ENCODE peak calls at places on chromosomes 4 and X, in four cellular contexts. K is neural crest cell, X is HEK293T, E is dorsolateral prefrontal cortex. L is an unnamed sample.
A peak's percentile ranks its signal among the peaks of the same experiment; 100 is the strongest.

GRCh38 chr4:138310991-138311390 is 68.8 kb upstream of the SLC7A11 start:
- DNase-seq in K (no peak), X (no peak), E (no peak), L (no peak)

GRCh38 chr4:45453258-45453841 is 670.5 kb downstream of the GABRG1 start:
- DNase-seq in K (no peak), X (peak; percentile 9), E (no peak), L (no peak)

GRCh38 chr4:7546809-7547367 is 112.2 kb upstream of the PSAPL1 start:
- DNase-seq in K (no peak), X (no peak), E (no peak), L (no peak)

GRCh38 chr4:106494066-106494465 is 125.5 kb upstream of the GIMD1 start:
- DNase-seq in K (no peak), X (no peak), E (no peak), L (no peak)

GRCh38 chr4:163816494-163816893 is 322.0 kb downstream of the TMA16 start:
- DNase-seq in K (no peak), X (no peak), E (no peak), L (no peak)

GRCh38 chr4:77819409-77819835 is 254 bp upstream of the CNOT6L start:
- DNase-seq in K (no peak), X (no peak), E (peak; percentile 9), L (no peak)

GRCh38 chr4:152605641-152606304 is 69.9 kb upstream of the FBXW7 start:
- DNase-seq in K (no peak), X (no peak), E (peak; percentile 12), L (no peak)

GRCh38 chr4:148164529-148164928 is 277.7 kb downstream of the NR3C2 start:
- DNase-seq in K (no peak), X (no peak), E (no peak), L (no peak)

GRCh38 chr4:38673109-38673978 is 9.3 kb downstream of the KLF3 start:
- DNase-seq in K (no peak), X (no peak), E (peak; percentile 16), L (peak; percentile 94)

GRCh38 chr4:81912420-81912819 is 440.7 kb upstream of the RASGEF1B start:
- DNase-seq in K (no peak), X (no peak), E (no peak), L (no peak)

GRCh38 chr4:125689839-125690238 is 375.1 kb downstream of the FAT4 start:
- DNase-seq in K (no peak), X (no peak), E (no peak), L (no peak)

GRCh38 chrX:42746606-42747005 is 31.4 kb downstream of the PPP1R2C start:
- DNase-seq in K (no peak), X (no peak), E (no peak), L (no peak)

GRCh38 chr4:4677825-4678522 is 136.1 kb upstream of the STX18 start:
- DNase-seq in K (peak; percentile 46), X (peak; percentile 48), E (no peak), L (no peak)

GRCh38 chrX:132532955-132533354 is 44.1 kb upstream of the MBNL3 start:
- DNase-seq in K (no peak), X (no peak), E (no peak), L (no peak)

GRCh38 chr4:145656156-145656555 is 23.8 kb upstream of the C4orf51 start:
- DNase-seq in K (no peak), X (no peak), E (no peak), L (no peak)

GRCh38 chr4:87530868-87531267 is 1.7 kb upstream of the SPARCL1 start:
- DNase-seq in K (no peak), X (no peak), E (peak; percentile 34), L (peak; percentile 24)

GRCh38 chrX:11341274-11342256 is 48.4 kb downstream of the AMELX start:
- DNase-seq in K (no peak), X (no peak), E (no peak), L (peak; percentile 40)

GRCh38 chr4:109432676-109433075 is 939 bp upstream of the SEC24B start:
- DNase-seq in K (no peak), X (no peak), E (no peak), L (no peak)

GRCh38 chr4:108171541-108172230 is 3.0 kb upstream of the LEF1 start:
- DNase-seq in K (peak; percentile 29), X (no peak), E (no peak), L (no peak)

GRCh38 chrX:651922-652775 is 21.6 kb downstream of the SHOX start:
- DNase-seq in K (no peak), X (no peak), E (no peak), L (no peak)

GRCh38 chrX:141904262-141904661 is 568 bp downstream of the MAGEC1 start:
- DNase-seq in K (no peak), X (no peak), E (no peak), L (no peak)

GRCh38 chr4:181161669-181162068 is 1081.5 kb upstream of the TENM3 start:
- DNase-seq in K (no peak), X (no peak), E (no peak), L (no peak)

GRCh38 chr4:54487491-54487890 is 170.3 kb upstream of the KIT start:
- DNase-seq in K (no peak), X (no peak), E (no peak), L (no peak)

GRCh38 chr4:139460565-139460964 is 6.6 kb downstream of the RAB33B start:
- DNase-seq in K (no peak), X (no peak), E (no peak), L (no peak)

GRCh38 chrX:10350991-10351390 is 194.2 kb downstream of the CLCN4 start:
- DNase-seq in K (no peak), X (no peak), E (no peak), L (no peak)

GRCh38 chr4:38322709-38323108 is 341.3 kb upstream of the KLF3 start:
- DNase-seq in K (no peak), X (no peak), E (no peak), L (no peak)

GRCh38 chr4:117085185-117085701 is at the start of gene TRAM1L1:
- DNase-seq in K (peak; percentile 78), X (peak; percentile 84), E (peak; percentile 63), L (peak; percentile 52)

GRCh38 chr4:126916626-126917140 is 716.1 kb upstream of the INTU start:
- DNase-seq in K (no peak), X (no peak), E (no peak), L (no peak)

GRCh38 chrX:115616943-115617563 is 56.1 kb downstream of the PLS3 start:
- DNase-seq in K (no peak), X (no peak), E (no peak), L (no peak)

GRCh38 chrX:13419276-13419675 is 99.4 kb upstream of the ATXN3L start:
- DNase-seq in K (no peak), X (no peak), E (no peak), L (no peak)

GRCh38 chr4:40909363-40909876 is 159.7 kb downstream of the NSUN7 start:
- DNase-seq in K (no peak), X (no peak), E (no peak), L (no peak)

GRCh38 chr4:26916195-26916594 is 55.6 kb downstream of the STIM2 start:
- DNase-seq in K (no peak), X (no peak), E (no peak), L (no peak)

GRCh38 chr4:75658881-75659280 is 14.3 kb downstream of the G3BP2 start:
- DNase-seq in K (no peak), X (no peak), E (no peak), L (no peak)

GRCh38 chrX:9767375-9767774 is 1.7 kb upstream of the GPR143 start:
- DNase-seq in K (no peak), X (no peak), E (no peak), L (no peak)

GRCh38 chrX:39900788-39901170 is 197.0 kb downstream of the BCOR start:
- DNase-seq in K (no peak), X (peak; percentile 31), E (no peak), L (no peak)

GRCh38 chr4:1491630-1492457 is 85.6 kb upstream of the NKX1-1 start:
- DNase-seq in K (no peak), X (no peak), E (no peak), L (no peak)

GRCh38 chr4:150283689-150284088 is 205.4 kb downstream of the DCLK2 start:
- DNase-seq in K (no peak), X (no peak), E (no peak), L (no peak)

L was measured in left colon.